ENCODE peak calls at places on chromosome 6, in six cellular contexts. A is mesenteric fat pad; C is stimulated activated naive CD4-positive, alpha-beta T cell; D is NCI-H1930; S is HEK293T; R is hypothalamus. Y is an unnamed sample.

GRCh38 chr6:116029535-116029934 is 31.2 kb downstream of the FRK start:
- DNase-seq in A (no peak), C (no peak), D (no peak), S (no peak), R (no peak), Y (no peak)

GRCh38 chr6:43521836-43522235 is 4.9 kb downstream of the POLR1C start:
- DNase-seq in A (no peak), C (no peak), D (no peak), S (no peak), R (no peak), Y (no peak)

GRCh38 chr6:3414704-3415453 is 42.0 kb downstream of the SLC22A23 start:
- DNase-seq in A (no peak), C (peak; percentile 4), D (no peak), S (no peak), R (no peak), Y (no peak)

GRCh38 chr6:52157301-52157930 is 28.8 kb upstream of the IL17A start:
- DNase-seq in A (no peak), C (no peak), D (no peak), S (no peak), R (no peak), Y (no peak)

GRCh38 chr6:169045486-169045885 is 208.2 kb downstream of the THBS2 start:
- DNase-seq in A (no peak), C (no peak), D (no peak), S (no peak), R (no peak), Y (no peak)

GRCh38 chr6:18263561-18264337 is 581 bp downstream of the DEK start:
- DNase-seq in A (peak; percentile 91), C (peak; percentile 42), D (no peak), S (peak; percentile 62), R (peak; percentile 82), Y (peak; percentile 72)

GRCh38 chr6:139231206-139231605 is 60.6 kb downstream of the TXLNB start:
- DNase-seq in A (no peak), C (no peak), D (no peak), S (no peak), R (no peak), Y (no peak)

GRCh38 chr6:163841326-163841725 is 426.8 kb downstream of the QKI start:
- DNase-seq in A (no peak), C (no peak), D (no peak), S (no peak), R (no peak), Y (no peak)

GRCh38 chr6:21163110-21163837 is 430.3 kb upstream of the SOX4 start:
- DNase-seq in A (no peak), C (no peak), D (no peak), S (no peak), R (no peak), Y (no peak)

GRCh38 chr6:46491789-46492547 is 719 bp upstream of the RCAN2 start:
- DNase-seq in A (no peak), C (no peak), D (peak; percentile 16), S (peak; percentile 42), R (peak; percentile 86), Y (peak; percentile 70)

GRCh38 chr6:18371010-18371409 is 16.1 kb upstream of the RNF144B start:
- DNase-seq in A (no peak), C (no peak), D (no peak), S (no peak), R (no peak), Y (no peak)

GRCh38 chr6:19024737-19025136 is 637.6 kb downstream of the RNF144B start:
- DNase-seq in A (no peak), C (no peak), D (no peak), S (peak; percentile 28), R (no peak), Y (no peak)

GRCh38 chr6:118644007-118644406 is 7.4 kb downstream of the CEP85L start:
- DNase-seq in A (no peak), C (no peak), D (no peak), S (no peak), R (no peak), Y (no peak)

GRCh38 chr6:6577736-6578135 is 10.8 kb upstream of the LY86 start:
- DNase-seq in A (no peak), C (no peak), D (no peak), S (no peak), R (no peak), Y (no peak)

GRCh38 chr6:89895273-89895874 is 1.1 kb downstream of the GJA10 start:
- DNase-seq in A (no peak), C (no peak), D (no peak), S (peak; percentile 58), R (no peak), Y (no peak)

GRCh38 chr6:63636516-63636968 is 940 bp downstream of the PHF3 start:
- DNase-seq in A (no peak), C (peak; percentile 44), D (peak; percentile 52), S (peak; percentile 28), R (peak; percentile 68), Y (peak; percentile 58)

GRCh38 chr6:6788394-6789020 is 200.0 kb downstream of the LY86 start:
- DNase-seq in A (no peak), C (no peak), D (no peak), S (peak; percentile 52), R (no peak), Y (no peak)

GRCh38 chr6:15752820-15753219 is 90.0 kb upstream of the DTNBP1 start:
- DNase-seq in A (no peak), C (no peak), D (no peak), S (peak; percentile 19), R (no peak), Y (no peak)

GRCh38 chr6:33905081-33905609 is 101.3 kb upstream of the MLN start:
- DNase-seq in A (no peak), C (peak; percentile 23), D (no peak), S (no peak), R (no peak), Y (no peak)

GRCh38 chr6:54916858-54917257 is 70.3 kb downstream of the FAM83B start:
- DNase-seq in A (no peak), C (no peak), D (peak; percentile 66), S (no peak), R (no peak), Y (no peak)

GRCh38 chr6:72950114-72950860 is 275.0 kb downstream of the KHDC1L start:
- DNase-seq in A (no peak), C (no peak), D (no peak), S (no peak), R (no peak), Y (no peak)

GRCh38 chr6:148723484-148723883 is 23.3 kb upstream of the UST start:
- DNase-seq in A (no peak), C (no peak), D (no peak), S (no peak), R (no peak), Y (no peak)

GRCh38 chr6:33702345-33702977 is 9.0 kb downstream of the UQCC2 start:
- DNase-seq in A (no peak), C (no peak), D (no peak), S (peak; percentile 66), R (peak; percentile 16), Y (no peak)

GRCh38 chr6:69816569-69816968 is 19.8 kb upstream of the LMBRD1 start:
- DNase-seq in A (no peak), C (no peak), D (no peak), S (no peak), R (no peak), Y (no peak)

GRCh38 chr6:593139-593906 is 63.6 kb downstream of the HUS1B start:
- DNase-seq in A (no peak), C (peak; percentile 4), D (no peak), S (peak; percentile 46), R (peak; percentile 43), Y (no peak)

GRCh38 chr6:16752206-16752867 is 8.9 kb downstream of the ATXN1 start:
- DNase-seq in A (no peak), C (no peak), D (no peak), S (no peak), R (no peak), Y (no peak)

GRCh38 chr6:152173321-152173720 is 365.8 kb downstream of the ESR1 start:
- DNase-seq in A (no peak), C (no peak), D (no peak), S (no peak), R (no peak), Y (no peak)

GRCh38 chr6:108293527-108294296 is 1.1 kb upstream of the AFG1L start:
- DNase-seq in A (no peak), C (no peak), D (no peak), S (no peak), R (no peak), Y (no peak)

GRCh38 chr6:41724638-41725501 is 10.5 kb downstream of the TFEB start:
- DNase-seq in A (no peak), C (no peak), D (no peak), S (no peak), R (no peak), Y (no peak)

GRCh38 chr6:139644821-139645220 is 270.4 kb upstream of the CITED2 start:
- DNase-seq in A (no peak), C (no peak), D (no peak), S (no peak), R (no peak), Y (no peak)

GRCh38 chr6:37663016-37663810 is 34.5 kb downstream of the MDGA1 start:
- DNase-seq in A (no peak), C (no peak), D (no peak), S (no peak), R (peak; percentile 26), Y (no peak)

GRCh38 chr6:133587841-133588240 is 301.1 kb upstream of the TCF21 start:
- DNase-seq in A (no peak), C (no peak), D (no peak), S (no peak), R (no peak), Y (no peak)

GRCh38 chr6:54655162-54655561 is 191.4 kb upstream of the FAM83B start:
- DNase-seq in A (no peak), C (no peak), D (no peak), S (no peak), R (no peak), Y (no peak)

GRCh38 chr6:117157448-117157847 is 107.9 kb upstream of the VGLL2 start:
- DNase-seq in A (no peak), C (no peak), D (no peak), S (no peak), R (no peak), Y (no peak)

GRCh38 chr6:150924808-150925654 is 59.5 kb downstream of the MTHFD1L start:
- DNase-seq in A (no peak), C (no peak), D (no peak), S (no peak), R (no peak), Y (no peak)

GRCh38 chr6:63923139-63923739 is 287.6 kb downstream of the PHF3 start:
- DNase-seq in A (no peak), C (no peak), D (peak; percentile 7), S (peak; percentile 40), R (no peak), Y (no peak)

GRCh38 chr6:30885481-30885998 is 1.2 kb downstream of the DDR1 start:
- DNase-seq in A (peak; percentile 60), C (peak; percentile 22), D (no peak), S (no peak), R (peak; percentile 54), Y (peak; percentile 56)

GRCh38 chr6:114747995-114748625 is 405.3 kb upstream of the HS3ST5 start:
- DNase-seq in A (no peak), C (no peak), D (no peak), S (peak; percentile 32), R (peak; percentile 61), Y (peak; percentile 3)

Y was measured in occipital lobe.